ENCODE peak calls at places on chromosomes 7 and 10, in five cellular contexts. One of them, this sample, is unnamed.

GRCh38 chr10:25745976-25746375 is 188.1 kb upstream of the MYO3A start:
- DNase-seq in K562: no peak
- DNase-seq in GM12878: no peak
- DNase-seq in HepG2: no peak
- DNase-seq in H1: no peak
- DNase-seq in this sample: no peak

GRCh38 chr7:45865594-45866410 is 7.1 kb downstream of the CCDC201 start:
- DNase-seq in K562: no peak
- DNase-seq in H1: no peak
- DNase-seq in HepG2: peak; percentile 34
- DNase-seq in GM12878: no peak
- DNase-seq in this sample: no peak

GRCh38 chr7:149753370-149754233 is 19.8 kb downstream of the ZNF467 start:
- DNase-seq in GM12878: no peak
- DNase-seq in K562: peak; percentile 74
- DNase-seq in HepG2: peak; percentile 35
- DNase-seq in H1: no peak
- DNase-seq in this sample: peak; percentile 36

GRCh38 chr7:2409745-2410414 is 6.5 kb downstream of the CHST12 start:
- DNase-seq in GM12878: no peak
- DNase-seq in HepG2: no peak
- DNase-seq in K562: no peak
- DNase-seq in H1: no peak
- DNase-seq in this sample: no peak

GRCh38 chr10:119211176-119211575 is 3.8 kb downstream of the GRK5 start:
- DNase-seq in K562: no peak
- DNase-seq in H1: no peak
- DNase-seq in HepG2: no peak
- DNase-seq in GM12878: no peak
- DNase-seq in this sample: no peak

GRCh38 chr7:31261373-31261772 is 79.2 kb downstream of the NEUROD6 start:
- DNase-seq in K562: no peak
- DNase-seq in GM12878: no peak
- DNase-seq in HepG2: no peak
- DNase-seq in H1: no peak
- DNase-seq in this sample: no peak

GRCh38 chr7:99531354-99531765 is 20.6 kb downstream of the FAM200A start:
- DNase-seq in H1: no peak
- DNase-seq in K562: no peak
- DNase-seq in HepG2: no peak
- DNase-seq in GM12878: no peak
- DNase-seq in this sample: no peak

GRCh38 chr7:50628469-50629084 is 63.4 kb upstream of the DDC start:
- DNase-seq in HepG2: peak; percentile 9
- DNase-seq in GM12878: no peak
- DNase-seq in H1: no peak
- DNase-seq in K562: no peak
- DNase-seq in this sample: no peak

GRCh38 chr7:20954711-20955641 is 168.3 kb upstream of the SP8 start:
- DNase-seq in GM12878: no peak
- DNase-seq in HepG2: no peak
- DNase-seq in H1: no peak
- DNase-seq in K562: no peak
- DNase-seq in this sample: no peak

GRCh38 chr10:91389636-91390512 is 20.3 kb upstream of the HECTD2 start:
- DNase-seq in K562: peak; percentile 27
- DNase-seq in GM12878: no peak
- DNase-seq in HepG2: peak; percentile 54
- DNase-seq in H1: no peak
- DNase-seq in this sample: peak; percentile 37

GRCh38 chr7:149598721-149599308 is 101.2 kb upstream of the ZNF746 start:
- DNase-seq in K562: peak; percentile 44
- DNase-seq in HepG2: peak; percentile 7
- DNase-seq in H1: no peak
- DNase-seq in GM12878: no peak
- DNase-seq in this sample: peak; percentile 16

GRCh38 chr7:86848226-86848625 is 204.5 kb downstream of the GRM3 start:
- DNase-seq in K562: no peak
- DNase-seq in HepG2: no peak
- DNase-seq in H1: no peak
- DNase-seq in GM12878: no peak
- DNase-seq in this sample: no peak

GRCh38 chr10:131858583-131859340 is 42.0 kb upstream of the PPP2R2D start:
- DNase-seq in K562: no peak
- DNase-seq in GM12878: no peak
- DNase-seq in H1: no peak
- DNase-seq in HepG2: no peak
- DNase-seq in this sample: no peak

GRCh38 chr10:125124907-125125306 is 35.5 kb downstream of the CTBP2 start:
- DNase-seq in K562: no peak
- DNase-seq in HepG2: no peak
- DNase-seq in GM12878: no peak
- DNase-seq in H1: no peak
- DNase-seq in this sample: no peak

GRCh38 chr10:93379366-93380042 is 102.6 kb downstream of the MYOF start:
- DNase-seq in K562: no peak
- DNase-seq in GM12878: no peak
- DNase-seq in HepG2: no peak
- DNase-seq in H1: no peak
- DNase-seq in this sample: no peak

GRCh38 chr7:156192921-156193320 is 380.7 kb upstream of the SHH start:
- DNase-seq in H1: no peak
- DNase-seq in GM12878: no peak
- DNase-seq in HepG2: no peak
- DNase-seq in K562: peak; percentile 58
- DNase-seq in this sample: peak; percentile 4

GRCh38 chr10:50437248-50437647 is 185.9 kb upstream of the ASAH2 start:
- DNase-seq in K562: no peak
- DNase-seq in HepG2: no peak
- DNase-seq in H1: no peak
- DNase-seq in GM12878: no peak
- DNase-seq in this sample: no peak

GRCh38 chr10:71433983-71434744 is 37.4 kb downstream of the CDH23 start:
- DNase-seq in HepG2: no peak
- DNase-seq in GM12878: no peak
- DNase-seq in K562: no peak
- DNase-seq in H1: no peak
- DNase-seq in this sample: no peak

GRCh38 chr7:97439637-97440214 is 292.2 kb upstream of the TAC1 start:
- DNase-seq in K562: no peak
- DNase-seq in GM12878: no peak
- DNase-seq in H1: no peak
- DNase-seq in HepG2: no peak
- DNase-seq in this sample: no peak

GRCh38 chr7:155173905-155174304 is 103.8 kb downstream of the HTR5A start:
- DNase-seq in GM12878: no peak
- DNase-seq in K562: no peak
- DNase-seq in H1: no peak
- DNase-seq in HepG2: no peak
- DNase-seq in this sample: no peak

GRCh38 chr10:51074238-51075028 is at the start of gene PRKG1:
- DNase-seq in H1: no peak
- DNase-seq in K562: no peak
- DNase-seq in HepG2: peak; percentile 5
- DNase-seq in GM12878: no peak
- DNase-seq in this sample: no peak

GRCh38 chr10:101986277-101986971 is 69.5 kb downstream of the ARMH3 start:
- DNase-seq in HepG2: no peak
- DNase-seq in H1: no peak
- DNase-seq in GM12878: no peak
- DNase-seq in K562: no peak
- DNase-seq in this sample: no peak

GRCh38 chr10:12238821-12239220 is 42.8 kb downstream of the CDC123 start:
- DNase-seq in H1: no peak
- DNase-seq in HepG2: peak; percentile 83
- DNase-seq in GM12878: no peak
- DNase-seq in K562: no peak
- DNase-seq in this sample: no peak

GRCh38 chr7:30684351-30684750 is 2.1 kb upstream of the CRHR2 start:
- DNase-seq in GM12878: no peak
- DNase-seq in H1: no peak
- DNase-seq in K562: no peak
- DNase-seq in HepG2: no peak
- DNase-seq in this sample: no peak

GRCh38 chr10:60731134-60731883 is 47.0 kb upstream of the CDK1 start:
- DNase-seq in K562: no peak
- DNase-seq in GM12878: peak; percentile 8
- DNase-seq in H1: no peak
- DNase-seq in HepG2: no peak
- DNase-seq in this sample: no peak

GRCh38 chr7:152911904-152912303 is 152.4 kb downstream of the ACTR3B start:
- DNase-seq in K562: no peak
- DNase-seq in HepG2: no peak
- DNase-seq in GM12878: no peak
- DNase-seq in H1: no peak
- DNase-seq in this sample: no peak

GRCh38 chr10:131655101-131655849 is 245.5 kb upstream of the PPP2R2D start:
- DNase-seq in HepG2: no peak
- DNase-seq in GM12878: no peak
- DNase-seq in H1: no peak
- DNase-seq in K562: no peak
- DNase-seq in this sample: no peak

GRCh38 chr10:122098924-122099323 is 110.0 kb downstream of the TACC2 start:
- DNase-seq in HepG2: no peak
- DNase-seq in GM12878: no peak
- DNase-seq in K562: no peak
- DNase-seq in H1: no peak
- DNase-seq in this sample: no peak

DNA sequence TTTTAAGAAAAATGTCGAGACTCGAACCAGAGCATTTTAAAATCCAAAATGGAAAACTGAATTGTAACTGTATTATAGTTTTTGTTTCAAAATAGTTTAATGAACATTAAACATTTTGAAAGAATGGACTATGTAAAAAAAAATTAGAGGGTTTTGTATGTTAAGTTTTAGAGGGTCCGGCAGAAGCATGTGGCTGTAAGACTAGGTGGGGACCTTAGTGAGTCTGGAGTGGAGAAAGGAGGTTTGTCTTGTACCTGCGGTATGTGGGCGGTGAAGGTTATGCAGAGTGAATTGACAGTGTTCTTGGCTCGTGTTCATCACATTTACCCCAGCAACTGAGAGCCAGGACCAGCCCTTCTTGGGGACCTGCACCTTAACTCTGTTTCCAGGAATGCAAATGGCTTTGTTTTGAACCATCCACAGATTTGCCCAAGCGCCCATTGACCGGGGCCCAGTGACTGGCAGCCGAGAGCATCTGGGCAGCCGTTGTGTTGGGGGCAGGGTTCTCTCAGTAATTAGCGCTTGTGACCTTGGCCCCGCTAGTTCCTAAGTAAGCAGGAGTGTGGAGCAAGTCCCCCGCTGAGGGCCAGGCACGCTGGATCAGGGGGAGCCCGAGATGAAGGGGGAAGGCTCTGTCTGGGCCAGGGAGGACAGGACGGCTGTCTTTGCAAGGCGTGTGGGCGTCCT is 1.4 kb upstream of the KLF6 start:
- DNase-seq in K562: no peak
- DNase-seq in H1: no peak
- DNase-seq in HepG2: peak; percentile 85
- DNase-seq in GM12878: no peak
- DNase-seq in this sample: peak; percentile 71
- TF ChIP-seq SP1 in K562: no peak
- TF ChIP-seq SP1 in H1: peak; percentile 32
- TF ChIP-seq SP1 in HepG2: no peak
- TF ChIP-seq SP1 in GM12878: no peak
- TF ChIP-seq SP1 in this sample: no peak

DNA sequence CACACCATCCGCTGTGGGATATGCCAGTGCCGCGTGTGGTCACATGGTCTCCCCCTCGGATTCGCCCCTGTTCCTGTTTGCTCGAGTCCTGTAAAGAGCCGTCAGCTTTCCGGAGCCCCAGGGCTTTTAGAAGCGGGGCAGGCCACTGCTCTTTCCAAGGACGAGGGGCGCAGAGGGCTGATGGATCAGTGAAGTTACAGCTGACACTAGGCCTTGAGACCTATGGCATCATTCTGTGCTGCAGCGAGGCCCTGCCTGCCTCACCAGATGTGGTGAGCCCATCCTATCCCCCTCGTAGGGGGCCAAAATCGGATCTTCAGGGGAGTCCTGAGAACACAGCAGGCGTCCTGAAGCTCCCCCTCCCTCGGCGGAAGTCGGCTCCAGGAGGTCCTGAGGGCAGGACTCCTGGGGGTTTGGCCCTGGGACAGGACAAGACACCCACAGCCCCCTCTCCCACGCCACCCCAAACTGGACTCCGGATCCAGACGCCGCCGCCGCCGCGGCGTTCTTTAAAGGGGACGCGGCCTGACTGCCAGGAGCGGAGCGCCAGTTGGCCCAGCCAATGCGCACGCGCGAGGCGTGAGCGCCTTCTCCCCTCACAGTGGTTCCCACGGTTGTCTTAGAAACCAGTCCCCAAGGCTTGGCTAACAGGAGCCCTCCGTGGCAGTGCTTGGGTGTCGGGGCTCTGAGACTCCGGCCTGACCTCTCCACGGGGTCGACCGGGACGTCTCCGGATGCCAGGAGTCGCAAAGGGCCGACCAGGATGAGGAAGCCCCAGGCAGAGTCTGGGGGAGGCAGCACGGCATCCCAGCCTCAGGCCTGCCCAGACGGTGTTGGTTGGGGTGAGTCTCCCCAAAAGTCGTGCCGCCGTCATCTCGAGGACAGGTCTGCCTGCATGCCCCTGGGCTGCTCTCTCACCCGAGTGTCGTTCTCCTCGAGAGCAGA is 371.7 kb downstream of the ZNF716 start:
- DNase-seq in HepG2: no peak
- DNase-seq in H1: no peak
- DNase-seq in K562: no peak
- DNase-seq in GM12878: no peak
- DNase-seq in this sample: no peak
- H3K4me1 ChIP-seq in HepG2: no peaks in the 10 kb centered on the region
- H3K4me1 ChIP-seq in H1: no peaks in the 10 kb centered on the region
- H3K4me1 ChIP-seq in K562: no peaks in the 10 kb centered on the region
- H3K4me1 ChIP-seq in GM12878: no peaks in the 10 kb centered on the region
- H3K4me1 ChIP-seq in this sample: no peaks in the 10 kb centered on the region

GRCh38 chr10:109937460-109937859 is 14.1 kb upstream of the XPNPEP1 start:
- DNase-seq in H1: no peak
- DNase-seq in K562: no peak
- DNase-seq in HepG2: no peak
- DNase-seq in GM12878: no peak
- DNase-seq in this sample: no peak

GRCh38 chr10:109940117-109940516 is 16.8 kb upstream of the XPNPEP1 start:
- DNase-seq in HepG2: no peak
- DNase-seq in K562: no peak
- DNase-seq in H1: no peak
- DNase-seq in GM12878: no peak
- DNase-seq in this sample: no peak

GRCh38 chr10:109941193-109941872 is 18.0 kb upstream of the XPNPEP1 start:
- DNase-seq in H1: no peak
- DNase-seq in GM12878: no peak
- DNase-seq in K562: no peak
- DNase-seq in HepG2: no peak
- DNase-seq in this sample: no peak

GRCh38 chr10:109940553-109940952 is 17.2 kb upstream of the XPNPEP1 start:
- DNase-seq in GM12878: no peak
- DNase-seq in HepG2: no peak
- DNase-seq in K562: no peak
- DNase-seq in H1: no peak
- DNase-seq in this sample: no peak

GRCh38 chr10:109939253-109939961 is 16.1 kb upstream of the XPNPEP1 start:
- DNase-seq in HepG2: no peak
- DNase-seq in H1: no peak
- DNase-seq in K562: no peak
- DNase-seq in GM12878: no peak
- DNase-seq in this sample: no peak
- H3K4me2 ChIP-seq in HepG2: no peak overlapping the region
- H3K4me2 ChIP-seq in H1: no peak overlapping the region
- H3K4me2 ChIP-seq in K562: no peak overlapping the region
- H3K4me2 ChIP-seq in GM12878: no peak overlapping the region
- H3K4me2 ChIP-seq in this sample: no peak overlapping the region

GRCh38 chr10:69345402-69345801 is 67.1 kb downstream of the HK1 start:
- DNase-seq in H1: no peak
- DNase-seq in GM12878: no peak
- DNase-seq in K562: no peak
- DNase-seq in HepG2: no peak
- DNase-seq in this sample: no peak
- TF ChIP-seq SP1 in H1: no peak
- TF ChIP-seq SP1 in GM12878: no peak
- TF ChIP-seq SP1 in K562: no peak
- TF ChIP-seq SP1 in HepG2: no peak
- TF ChIP-seq SP1 in this sample: no peak